ENCODE peak calls at places on chromosomes 6 and 20, in five cellular contexts. D is dorsolateral prefrontal cortex, W is pancreas, V is adrenal gland, N is epithelial cell of esophagus. F is an unnamed sample.

GRCh38 chr20:47360207-47360488 is 3.6 kb upstream of the ZMYND8 start:
- DNase-seq in D (no peak), W (no peak), V (peak; percentile 49), N (peak; percentile 98), F (no peak)

GRCh38 chr6:144630857-144631256 is 345.7 kb downstream of the UTRN start:
- DNase-seq in D (no peak), W (no peak), V (no peak), N (no peak), F (no peak)

GRCh38 chr6:54198134-54198533 is 86.9 kb downstream of the MLIP start:
- DNase-seq in D (no peak), W (no peak), V (no peak), N (peak; percentile 65), F (no peak)

GRCh38 chr20:41098703-41099250 is 38.6 kb upstream of the PLCG1 start:
- DNase-seq in D (no peak), W (no peak), V (no peak), N (no peak), F (peak; percentile 26)

GRCh38 chr6:151070666-151071065 is 169.1 kb upstream of the AKAP12 start:
- DNase-seq in D (no peak), W (no peak), V (no peak), N (no peak), F (peak; percentile 56)

GRCh38 chr6:97813881-97814280 is 530.9 kb upstream of the MMS22L start:
- DNase-seq in D (peak; percentile 40), W (no peak), V (peak; percentile 20), N (no peak), F (no peak)

GRCh38 chr20:54257090-54257816 is 49.4 kb downstream of the PFDN4 start:
- DNase-seq in D (no peak), W (no peak), V (peak; percentile 72), N (peak; percentile 96), F (peak; percentile 73)

GRCh38 chr6:170101281-170102035 is 189.4 kb downstream of the DLL1 start:
- DNase-seq in D (peak; percentile 5), W (no peak), V (peak; percentile 5), N (no peak), F (no peak)

GRCh38 chr6:11730645-11731044 is 48.0 kb downstream of the ADTRP start:
- DNase-seq in D (no peak), W (no peak), V (no peak), N (no peak), F (no peak)

GRCh38 chr20:17663040-17663399 is 19.0 kb downstream of the RRBP1 start:
- DNase-seq in D (peak; percentile 48), W (no peak), V (no peak), N (no peak), F (no peak)

GRCh38 chr6:155093430-155093829 is 98.3 kb downstream of the TIAM2 start:
- DNase-seq in D (no peak), W (no peak), V (no peak), N (no peak), F (no peak)

GRCh38 chr6:106847116-106847515 is 127.4 kb downstream of the CD24 start:
- DNase-seq in D (no peak), W (no peak), V (no peak), N (no peak), F (no peak)

GRCh38 chr20:50673831-50674825 is 17.2 kb downstream of the RIPOR3 start:
- DNase-seq in D (no peak), W (no peak), V (no peak), N (no peak), F (no peak)

GRCh38 chr6:33343953-33344611 is 26.5 kb upstream of the ZBTB22 start:
- DNase-seq in D (no peak), W (no peak), V (no peak), N (no peak), F (no peak)

GRCh38 chr20:41509801-41510200 is 108.4 kb downstream of the CHD6 start:
- DNase-seq in D (no peak), W (no peak), V (peak; percentile 64), N (peak; percentile 7), F (no peak)

GRCh38 chr6:36769161-36769675 is 70.0 kb downstream of the CPNE5 start:
- DNase-seq in D (no peak), W (no peak), V (no peak), N (peak; percentile 67), F (no peak)

GRCh38 chr20:9301129-9302072 is 213.0 kb upstream of the LAMP5 start:
- DNase-seq in D (no peak), W (no peak), V (no peak), N (peak; percentile 75), F (no peak)

GRCh38 chr20:47963022-47963421 is 177.7 kb upstream of the SULF2 start:
- DNase-seq in D (no peak), W (no peak), V (no peak), N (no peak), F (no peak)

GRCh38 chr6:3831741-3832530 is 17.2 kb upstream of the FAM50B start:
- DNase-seq in D (no peak), W (no peak), V (no peak), N (no peak), F (no peak)

GRCh38 chr6:77825204-77825603 is 172.4 kb downstream of the MEI4 start:
- DNase-seq in D (no peak), W (no peak), V (no peak), N (no peak), F (no peak)

GRCh38 chr6:159052720-159053119 is 7.9 kb upstream of the TAGAP start:
- DNase-seq in D (no peak), W (no peak), V (no peak), N (no peak), F (no peak)

GRCh38 chr6:16849280-16850210 is 88.3 kb upstream of the ATXN1 start:
- DNase-seq in D (no peak), W (no peak), V (peak; percentile 36), N (peak; percentile 74), F (peak; percentile 14)

GRCh38 chr6:130364224-130364780 is 1.5 kb upstream of the TMEM200A start:
- DNase-seq in D (no peak), W (no peak), V (no peak), N (no peak), F (no peak)

GRCh38 chr20:43583982-43584432 is 6.7 kb upstream of the IFT52 start:
- DNase-seq in D (peak; percentile 83), W (peak; percentile 90), V (peak; percentile 82), N (peak; percentile 86), F (peak; percentile 94)

GRCh38 chr20:16608265-16608636 is 35.0 kb upstream of the KIF16B start:
- DNase-seq in D (peak; percentile 22), W (no peak), V (peak; percentile 64), N (no peak), F (no peak)

GRCh38 chr6:138109042-138109997 is 2.1 kb upstream of the PERP start:
- DNase-seq in D (peak; percentile 86), W (peak; percentile 67), V (peak; percentile 49), N (peak; percentile 90), F (no peak)

GRCh38 chr6:33692078-33692759 is 19.3 kb downstream of the UQCC2 start:
- DNase-seq in D (no peak), W (no peak), V (peak; percentile 75), N (no peak), F (no peak)

GRCh38 chr6:47076422-47077344 is 34.6 kb upstream of the ADGRF1 start:
- DNase-seq in D (no peak), W (no peak), V (peak; percentile 29), N (no peak), F (no peak)

GRCh38 chr6:123802697-123803455 is 789 bp upstream of the NKAIN2 start:
- DNase-seq in D (peak; percentile 92), W (peak; percentile 80), V (peak; percentile 68), N (peak; percentile 92), F (peak; percentile 9)
- H3K4me3 ChIP-seq in D (peak overlapping the region; percentile 82), W (peak overlapping the region; percentile 39), V (no peak overlapping the region), N (peak overlapping the region; percentile 35), F (peak overlapping the region; percentile 42)

DNA sequence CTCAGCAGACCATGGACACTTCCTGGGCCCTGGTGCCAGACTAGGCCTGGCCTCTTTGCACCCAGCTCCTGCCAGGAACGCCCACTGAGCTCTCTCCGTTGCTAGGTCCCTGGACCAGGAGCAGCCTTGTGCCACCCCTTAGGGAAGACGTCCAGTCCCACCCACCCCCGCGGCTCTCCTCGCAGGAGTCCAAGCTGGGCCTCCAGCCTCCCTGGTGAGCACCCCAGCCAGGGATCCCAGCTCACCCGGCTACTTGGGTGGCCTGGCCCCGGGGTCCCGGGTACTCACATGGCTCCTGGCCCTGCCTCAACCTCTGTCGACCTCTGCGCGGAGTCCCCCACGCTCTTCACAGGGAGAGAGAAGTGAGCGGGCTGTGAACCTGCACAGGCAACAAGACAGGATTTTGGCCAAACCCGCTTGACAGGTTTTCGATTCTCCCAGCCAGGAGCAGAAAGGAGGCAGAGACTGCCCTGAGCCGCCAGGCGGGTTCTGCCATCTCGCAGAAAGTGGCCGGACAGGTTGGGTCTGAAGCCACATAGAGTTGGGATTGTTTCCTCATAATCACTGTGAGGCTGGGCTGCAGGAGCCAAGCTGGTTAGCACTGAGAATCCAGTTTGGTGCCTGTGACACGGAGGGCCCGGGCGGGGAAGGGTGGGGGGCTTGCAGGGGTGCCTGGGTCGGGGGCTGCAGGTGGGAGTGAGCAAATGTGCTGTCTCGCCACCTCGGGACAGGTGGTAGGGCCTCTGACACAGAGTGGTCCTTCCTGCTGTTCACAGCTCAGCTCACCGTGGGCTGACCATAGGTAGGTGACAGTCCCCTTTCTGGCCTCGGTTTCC is at the start of gene RBBP8NL:
- DNase-seq in D (no peak), W (peak; percentile 93), V (no peak), N (peak; percentile 98), F (no peak)
- TF ChIP-seq CTCF in D (no peak), W (no peak), V (no peak), N (peak; percentile 72), F (no peak)

GRCh38 chr6:149033454-149034241 is 283.9 kb upstream of the TAB2 start:
- DNase-seq in D (no peak), W (no peak), V (no peak), N (no peak), F (no peak)

GRCh38 chr6:149032318-149032598 is 285.3 kb upstream of the TAB2 start:
- DNase-seq in D (no peak), W (no peak), V (no peak), N (no peak), F (no peak)

GRCh38 chr6:149035806-149036205 is 281.7 kb upstream of the TAB2 start:
- DNase-seq in D (no peak), W (no peak), V (no peak), N (no peak), F (no peak)

GRCh38 chr6:149031545-149032317 is 284.9 kb downstream of the UST start:
- DNase-seq in D (no peak), W (no peak), V (peak; percentile 85), N (peak; percentile 85), F (peak; percentile 59)

DNA sequence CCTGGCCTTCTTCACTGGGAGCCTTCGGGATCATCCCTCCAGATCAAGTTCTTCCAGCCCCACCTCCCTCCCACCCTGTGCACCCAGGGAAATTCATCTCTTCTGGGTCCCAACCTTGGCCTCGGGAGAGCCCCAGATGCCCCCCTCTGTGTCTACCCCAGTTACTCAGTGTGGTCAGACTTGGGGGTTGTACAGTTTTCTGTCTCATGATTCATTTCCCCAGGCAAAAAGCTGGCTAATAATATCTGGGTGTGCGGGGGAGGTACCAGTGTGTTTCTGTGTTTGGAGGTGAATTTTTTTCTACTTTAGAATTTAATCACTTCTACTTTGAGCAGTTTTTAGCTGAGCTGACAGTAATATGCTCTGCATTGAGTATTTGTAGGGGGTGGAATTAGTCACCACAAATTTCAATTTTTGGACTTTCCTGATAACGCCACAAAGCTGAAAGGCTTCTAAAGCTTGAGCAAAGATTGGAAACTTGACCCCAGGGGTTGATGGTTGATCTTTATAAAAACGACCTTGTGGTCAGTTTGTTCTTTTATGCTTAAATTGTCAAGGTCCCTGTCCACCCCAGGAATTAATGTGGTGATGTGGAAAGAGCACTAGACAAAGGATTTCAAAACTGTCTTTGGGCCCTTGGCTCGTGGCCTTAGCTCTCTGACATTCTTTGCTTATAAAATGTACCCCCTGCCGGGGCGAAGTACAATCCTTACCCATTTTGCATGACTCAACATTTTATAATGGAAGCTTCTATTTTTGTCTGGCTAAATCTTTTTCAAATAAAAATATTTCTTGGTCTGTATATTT is 284.7 kb upstream of the TAB2 start:
- DNase-seq in D (no peak), W (no peak), V (peak; percentile 86), N (peak; percentile 62), F (peak; percentile 69)
- H3K4me3 ChIP-seq in D (no peak overlapping the region), W (no peak overlapping the region), V (no peak overlapping the region), N (no peak overlapping the region), F (peak overlapping the region; percentile 13)

GRCh38 chr6:90820436-90820835 is 233.6 kb upstream of the MAP3K7 start:
- DNase-seq in D (no peak), W (no peak), V (no peak), N (peak; percentile 73), F (no peak)
- TF ChIP-seq CTCF in D (no peak), W (no peak), V (no peak), N (no peak), F (no peak)

F was measured in AG04449.